ENCODE peak calls at places on chromosomes 4 and X, in eight cellular contexts. One of them, this sample, is unnamed.

GRCh38 chrX:48645669-48646068 is 37.9 kb upstream of the WAS start:
- DNase-seq in right lobe of liver: no peak
- DNase-seq in neural progenitor cell: no peak
- DNase-seq in fibroblast of lung: no peak
- DNase-seq in HCT116: no peak
- DNase-seq in pancreas: no peak
- DNase-seq in psoas muscle: no peak
- DNase-seq in K562: no peak
- DNase-seq in this sample: no peak

GRCh38 chr4:41280010-41280409 is 23.3 kb downstream of the UCHL1 start:
- DNase-seq in right lobe of liver: no peak
- DNase-seq in neural progenitor cell: no peak
- DNase-seq in fibroblast of lung: peak
- DNase-seq in HCT116: no peak
- DNase-seq in pancreas: no peak
- DNase-seq in psoas muscle: no peak
- DNase-seq in K562: no peak
- DNase-seq in this sample: no peak

GRCh38 chr4:94451669-94452475 is at the start of gene PDLIM5:
- DNase-seq in right lobe of liver: peak
- DNase-seq in neural progenitor cell: peak
- DNase-seq in fibroblast of lung: peak
- DNase-seq in HCT116: peak
- DNase-seq in pancreas: peak
- DNase-seq in psoas muscle: peak
- DNase-seq in K562: peak
- DNase-seq in this sample: peak

GRCh38 chr4:105496899-105497298 is 23.0 kb upstream of the PPA2 start:
- DNase-seq in right lobe of liver: no peak
- DNase-seq in neural progenitor cell: peak
- DNase-seq in fibroblast of lung: no peak
- DNase-seq in HCT116: no peak
- DNase-seq in pancreas: no peak
- DNase-seq in psoas muscle: no peak
- DNase-seq in K562: no peak
- DNase-seq in this sample: no peak

GRCh38 chr4:179307297-179308136 is 1865.3 kb upstream of the AGA start:
- DNase-seq in right lobe of liver: no peak
- DNase-seq in neural progenitor cell: peak
- DNase-seq in fibroblast of lung: peak
- DNase-seq in HCT116: peak
- DNase-seq in pancreas: peak
- DNase-seq in psoas muscle: no peak
- DNase-seq in K562: peak
- DNase-seq in this sample: peak

GRCh38 chr4:145887241-145887964 is 51.2 kb downstream of the ZNF827 start:
- DNase-seq in right lobe of liver: no peak
- DNase-seq in neural progenitor cell: no peak
- DNase-seq in fibroblast of lung: peak
- DNase-seq in HCT116: no peak
- DNase-seq in pancreas: no peak
- DNase-seq in psoas muscle: no peak
- DNase-seq in K562: no peak
- DNase-seq in this sample: no peak

GRCh38 chr4:95142877-95143412 is 385.2 kb downstream of the BMPR1B start:
- DNase-seq in right lobe of liver: no peak
- DNase-seq in neural progenitor cell: peak
- DNase-seq in fibroblast of lung: no peak
- DNase-seq in HCT116: no peak
- DNase-seq in pancreas: no peak
- DNase-seq in psoas muscle: no peak
- DNase-seq in K562: no peak
- DNase-seq in this sample: no peak

GRCh38 chrX:18855919-18856644 is 127.8 kb downstream of the PHKA2 start:
- DNase-seq in right lobe of liver: no peak
- DNase-seq in neural progenitor cell: no peak
- DNase-seq in fibroblast of lung: peak
- DNase-seq in HCT116: no peak
- DNase-seq in pancreas: no peak
- DNase-seq in psoas muscle: no peak
- DNase-seq in K562: no peak
- DNase-seq in this sample: no peak

DNA sequence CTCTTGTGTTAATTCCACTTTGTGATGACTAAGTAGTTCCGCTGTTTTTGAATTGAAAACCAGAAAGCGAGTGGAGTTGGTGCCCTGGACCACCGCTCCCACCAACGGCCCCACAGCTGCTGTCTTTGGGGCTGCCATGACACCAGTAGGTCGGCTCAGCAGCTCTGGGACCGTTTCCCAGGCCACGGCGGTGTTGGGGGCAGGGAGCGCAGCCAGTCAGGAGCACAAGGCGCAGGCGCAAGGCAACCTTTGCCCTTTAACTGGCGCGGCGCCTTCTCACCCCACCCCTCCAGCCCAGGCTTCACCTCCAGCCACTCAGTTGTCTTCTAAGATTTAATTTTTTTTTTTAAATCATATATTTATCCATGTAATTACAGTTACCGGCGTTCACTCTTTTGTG is at the start of gene GK2:
- DNase-seq in right lobe of liver: no peak
- DNase-seq in neural progenitor cell: no peak
- DNase-seq in fibroblast of lung: no peak
- DNase-seq in HCT116: no peak
- DNase-seq in pancreas: no peak
- DNase-seq in psoas muscle: peak
- DNase-seq in K562: no peak
- DNase-seq in this sample: no peak
- TF ChIP-seq CTCF in right lobe of liver: no peak
- TF ChIP-seq CTCF in neural progenitor cell: no peak
- TF ChIP-seq CTCF in fibroblast of lung: no peak
- TF ChIP-seq CTCF in HCT116: no peak
- TF ChIP-seq CTCF in pancreas: no peak
- TF ChIP-seq CTCF in psoas muscle: no peak
- TF ChIP-seq CTCF in K562: no peak
- TF ChIP-seq CTCF in this sample: no peak

GRCh38 chr4:2259541-2260267 is 2.2 kb downstream of the MXD4 start:
- DNase-seq in right lobe of liver: peak
- DNase-seq in neural progenitor cell: no peak
- DNase-seq in fibroblast of lung: no peak
- DNase-seq in HCT116: no peak
- DNase-seq in pancreas: peak
- DNase-seq in psoas muscle: peak
- DNase-seq in K562: no peak
- DNase-seq in this sample: no peak
- H3K4me3 ChIP-seq in right lobe of liver: no peak
- H3K4me3 ChIP-seq in neural progenitor cell: no peak
- H3K4me3 ChIP-seq in fibroblast of lung: peak
- H3K4me3 ChIP-seq in HCT116: no peak
- H3K4me3 ChIP-seq in pancreas: no peak
- H3K4me3 ChIP-seq in psoas muscle: peak
- H3K4me3 ChIP-seq in K562: no peak
- H3K4me3 ChIP-seq in this sample: no peak

DNA sequence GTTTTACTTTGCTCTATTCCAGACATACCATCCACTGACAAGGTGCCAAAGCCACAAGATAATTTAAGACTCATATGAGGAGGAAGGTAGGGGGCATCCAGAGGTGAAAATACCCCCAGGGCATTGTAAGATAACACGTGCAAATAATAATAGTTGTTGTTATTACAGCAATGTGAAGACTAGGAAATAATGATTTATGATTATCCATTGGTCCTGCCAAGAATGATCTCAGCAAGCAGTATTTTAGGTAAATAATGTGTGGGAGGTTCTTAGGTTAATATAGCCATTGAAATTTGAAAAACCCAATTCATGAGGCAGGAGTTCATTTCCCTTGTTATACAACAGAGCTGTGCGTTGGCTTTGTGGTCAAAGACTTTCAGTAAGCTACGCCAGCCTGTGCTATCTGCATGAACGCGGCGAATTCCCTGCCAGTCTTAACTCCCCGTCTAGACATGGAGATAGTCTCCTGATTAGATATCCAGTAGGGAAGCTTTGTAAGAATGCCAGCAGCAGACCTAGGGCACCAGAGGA is 47.2 kb upstream of the MXRA5 start:
- DNase-seq in right lobe of liver: no peak
- DNase-seq in neural progenitor cell: no peak
- DNase-seq in fibroblast of lung: peak
- DNase-seq in HCT116: no peak
- DNase-seq in pancreas: no peak
- DNase-seq in psoas muscle: no peak
- DNase-seq in K562: no peak
- DNase-seq in this sample: no peak
- H3K27ac ChIP-seq in right lobe of liver: no peak
- H3K27ac ChIP-seq in neural progenitor cell: no peak
- H3K27ac ChIP-seq in fibroblast of lung: no peak
- H3K27ac ChIP-seq in HCT116: no peak
- H3K27ac ChIP-seq in pancreas: no peak
- H3K27ac ChIP-seq in psoas muscle: no peak
- H3K27ac ChIP-seq in K562: no peak
- H3K27ac ChIP-seq in this sample: no peak

DNA sequence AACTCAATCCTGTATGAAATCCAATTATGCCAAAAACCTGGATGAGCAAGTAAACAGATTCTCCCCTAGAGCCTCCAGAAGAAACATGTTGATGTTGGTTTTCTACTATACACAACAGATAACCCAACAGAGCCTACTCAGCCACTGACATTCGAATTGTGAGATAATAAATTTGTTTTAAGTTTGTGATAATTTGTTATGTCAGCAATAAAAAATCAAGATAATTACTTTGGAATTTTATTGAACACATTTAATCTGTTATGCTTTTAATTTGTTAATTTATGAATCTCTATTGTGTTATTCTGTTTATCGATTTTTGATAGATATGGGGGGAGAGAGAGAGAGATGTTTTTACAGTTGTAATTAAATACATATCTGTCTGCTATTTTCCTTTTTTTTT is 1016.1 kb upstream of the PCDH7 start:
- DNase-seq in right lobe of liver: no peak
- DNase-seq in neural progenitor cell: no peak
- DNase-seq in fibroblast of lung: no peak
- DNase-seq in HCT116: no peak
- DNase-seq in pancreas: no peak
- DNase-seq in psoas muscle: no peak
- DNase-seq in K562: no peak
- DNase-seq in this sample: no peak
- TF ChIP-seq CTCF in right lobe of liver: no peak
- TF ChIP-seq CTCF in neural progenitor cell: no peak
- TF ChIP-seq CTCF in fibroblast of lung: no peak
- TF ChIP-seq CTCF in HCT116: no peak
- TF ChIP-seq CTCF in pancreas: no peak
- TF ChIP-seq CTCF in psoas muscle: no peak
- TF ChIP-seq CTCF in K562: no peak
- TF ChIP-seq CTCF in this sample: no peak

GRCh38 chr4:173001571-173001970 is 167.0 kb upstream of the GALNT7 start:
- DNase-seq in right lobe of liver: no peak
- DNase-seq in neural progenitor cell: no peak
- DNase-seq in fibroblast of lung: peak
- DNase-seq in HCT116: no peak
- DNase-seq in pancreas: no peak
- DNase-seq in psoas muscle: no peak
- DNase-seq in K562: no peak
- DNase-seq in this sample: no peak
- H3K4me3 ChIP-seq in right lobe of liver: no peak
- H3K4me3 ChIP-seq in neural progenitor cell: no peak
- H3K4me3 ChIP-seq in fibroblast of lung: no peak
- H3K4me3 ChIP-seq in HCT116: no peak
- H3K4me3 ChIP-seq in pancreas: no peak
- H3K4me3 ChIP-seq in psoas muscle: no peak
- H3K4me3 ChIP-seq in K562: no peak
- H3K4me3 ChIP-seq in this sample: no peak

GRCh38 chr4:39467470-39467869 is 8.6 kb downstream of the LIAS start:
- DNase-seq in right lobe of liver: no peak
- DNase-seq in neural progenitor cell: no peak
- DNase-seq in fibroblast of lung: no peak
- DNase-seq in HCT116: no peak
- DNase-seq in pancreas: no peak
- DNase-seq in psoas muscle: no peak
- DNase-seq in K562: no peak
- DNase-seq in this sample: no peak

GRCh38 chr4:39466747-39467146 is 7.9 kb downstream of the LIAS start:
- DNase-seq in right lobe of liver: no peak
- DNase-seq in neural progenitor cell: no peak
- DNase-seq in fibroblast of lung: peak
- DNase-seq in HCT116: no peak
- DNase-seq in pancreas: no peak
- DNase-seq in psoas muscle: no peak
- DNase-seq in K562: no peak
- DNase-seq in this sample: no peak

GRCh38 chr4:39469429-39470077 is 10.7 kb downstream of the LIAS start:
- DNase-seq in right lobe of liver: peak
- DNase-seq in neural progenitor cell: peak
- DNase-seq in fibroblast of lung: peak
- DNase-seq in HCT116: peak
- DNase-seq in pancreas: peak
- DNase-seq in psoas muscle: no peak
- DNase-seq in K562: peak
- DNase-seq in this sample: peak

GRCh38 chr4:39470402-39470801 is 11.5 kb downstream of the LIAS start:
- DNase-seq in right lobe of liver: no peak
- DNase-seq in neural progenitor cell: no peak
- DNase-seq in fibroblast of lung: no peak
- DNase-seq in HCT116: no peak
- DNase-seq in pancreas: no peak
- DNase-seq in psoas muscle: no peak
- DNase-seq in K562: no peak
- DNase-seq in this sample: no peak

DNA sequence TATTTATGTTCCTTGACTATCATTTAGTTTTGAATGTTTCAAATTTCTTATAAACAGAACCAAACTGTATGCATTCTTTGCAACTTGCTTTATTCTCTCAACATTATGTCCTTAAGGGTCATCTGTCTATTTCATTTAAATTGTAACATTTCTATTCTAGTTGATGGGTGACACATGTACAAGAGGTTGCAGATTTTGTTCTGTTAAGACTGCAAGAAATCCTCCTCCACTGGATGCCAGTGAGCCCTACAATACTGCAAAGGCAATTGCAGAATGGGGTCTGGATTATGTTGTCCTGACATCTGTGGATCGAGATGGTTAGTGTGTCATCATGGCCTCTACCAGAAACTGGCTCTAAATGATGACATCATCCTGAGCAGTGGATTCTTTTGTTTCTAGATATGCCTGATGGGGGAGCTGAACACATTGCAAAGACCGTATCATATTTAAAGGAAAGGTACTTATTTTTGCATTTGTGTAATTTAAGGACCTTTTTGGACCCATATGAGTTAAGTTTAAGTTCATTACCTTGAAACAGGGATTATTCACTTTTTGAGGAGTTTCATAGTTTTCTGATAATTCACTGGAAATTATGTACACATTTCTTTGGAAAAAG is 6.1 kb downstream of the LIAS start:
- DNase-seq in right lobe of liver: no peak
- DNase-seq in neural progenitor cell: no peak
- DNase-seq in fibroblast of lung: peak
- DNase-seq in HCT116: peak
- DNase-seq in pancreas: no peak
- DNase-seq in psoas muscle: no peak
- DNase-seq in K562: peak
- DNase-seq in this sample: peak
- H3K27ac ChIP-seq in right lobe of liver: no peak
- H3K27ac ChIP-seq in neural progenitor cell: no peak
- H3K27ac ChIP-seq in fibroblast of lung: peak
- H3K27ac ChIP-seq in HCT116: peak
- H3K27ac ChIP-seq in pancreas: no peak
- H3K27ac ChIP-seq in psoas muscle: no peak
- H3K27ac ChIP-seq in K562: peak
- H3K27ac ChIP-seq in this sample: peak

GRCh38 chrX:24321741-24322395 is 8.0 kb upstream of the SUPT20HL2 start:
- DNase-seq in right lobe of liver: no peak
- DNase-seq in neural progenitor cell: no peak
- DNase-seq in fibroblast of lung: no peak
- DNase-seq in HCT116: no peak
- DNase-seq in pancreas: no peak
- DNase-seq in psoas muscle: no peak
- DNase-seq in K562: no peak
- DNase-seq in this sample: no peak
- TF ChIP-seq CTCF in right lobe of liver: no peak
- TF ChIP-seq CTCF in neural progenitor cell: no peak
- TF ChIP-seq CTCF in fibroblast of lung: no peak
- TF ChIP-seq CTCF in HCT116: no peak
- TF ChIP-seq CTCF in pancreas: no peak
- TF ChIP-seq CTCF in psoas muscle: no peak
- TF ChIP-seq CTCF in K562: no peak
- TF ChIP-seq CTCF in this sample: no peak

This sample was measured in WERI-Rb-1.